ENCODE peak calls at places on chromosomes 11 and 22, in eight cellular contexts. One of them, this sample, is unnamed.

GRCh38 chr11:12901272-12901671 is 107.8 kb upstream of the RASSF10 start:
- DNase-seq in endothelial cell: no peak
- DNase-seq in AG04449: no peak
- DNase-seq in left ventricle myocardium inferior: no peak
- DNase-seq in cardiac fibroblast: no peak
- DNase-seq in type B pancreatic cell: no peak
- DNase-seq in neural progenitor cell: no peak
- DNase-seq in fibroblast of lung: no peak
- DNase-seq in this sample: no peak

GRCh38 chr22:26835929-26836528 is 178.6 kb downstream of the MIAT start:
- DNase-seq in neural progenitor cell: peak; percentile 94
- DNase-seq in cardiac fibroblast: peak; percentile 55
- DNase-seq in endothelial cell: peak; percentile 66
- DNase-seq in fibroblast of lung: peak; percentile 39
- DNase-seq in AG04449: no peak
- DNase-seq in type B pancreatic cell: no peak
- DNase-seq in left ventricle myocardium inferior: no peak
- DNase-seq in this sample: peak; percentile 59

GRCh38 chr11:315051-315481 is 1.2 kb downstream of the IFITM1 start:
- DNase-seq in neural progenitor cell: no peak
- DNase-seq in AG04449: no peak
- DNase-seq in fibroblast of lung: no peak
- DNase-seq in endothelial cell: no peak
- DNase-seq in left ventricle myocardium inferior: no peak
- DNase-seq in cardiac fibroblast: no peak
- DNase-seq in type B pancreatic cell: no peak
- DNase-seq in this sample: no peak

GRCh38 chr22:43014062-43014875 is 680 bp downstream of the PACSIN2 start:
- DNase-seq in endothelial cell: peak; percentile 50
- DNase-seq in AG04449: no peak
- DNase-seq in type B pancreatic cell: no peak
- DNase-seq in left ventricle myocardium inferior: peak; percentile 37
- DNase-seq in cardiac fibroblast: peak; percentile 35
- DNase-seq in fibroblast of lung: no peak
- DNase-seq in neural progenitor cell: peak; percentile 80
- DNase-seq in this sample: peak; percentile 24

GRCh38 chr11:113474362-113475159 is 637 bp downstream of the DRD2 start:
- DNase-seq in fibroblast of lung: peak; percentile 73
- DNase-seq in endothelial cell: peak; percentile 93
- DNase-seq in cardiac fibroblast: peak; percentile 84
- DNase-seq in left ventricle myocardium inferior: peak; percentile 69
- DNase-seq in type B pancreatic cell: peak; percentile 93
- DNase-seq in neural progenitor cell: peak; percentile 95
- DNase-seq in AG04449: peak; percentile 19
- DNase-seq in this sample: peak; percentile 97

GRCh38 chr11:69351460-69351859 is 57.5 kb downstream of the MYEOV start:
- DNase-seq in cardiac fibroblast: peak; percentile 70
- DNase-seq in neural progenitor cell: no peak
- DNase-seq in endothelial cell: no peak
- DNase-seq in type B pancreatic cell: no peak
- DNase-seq in fibroblast of lung: peak; percentile 54
- DNase-seq in left ventricle myocardium inferior: no peak
- DNase-seq in AG04449: no peak
- DNase-seq in this sample: no peak

GRCh38 chr22:28810839-28811491 is 10.6 kb upstream of the XBP1 start:
- DNase-seq in left ventricle myocardium inferior: no peak
- DNase-seq in neural progenitor cell: no peak
- DNase-seq in type B pancreatic cell: no peak
- DNase-seq in fibroblast of lung: no peak
- DNase-seq in cardiac fibroblast: peak; percentile 27
- DNase-seq in AG04449: no peak
- DNase-seq in endothelial cell: no peak
- DNase-seq in this sample: no peak

GRCh38 chr11:8006349-8006977 is 19.3 kb downstream of the EIF3F start:
- DNase-seq in cardiac fibroblast: peak; percentile 82
- DNase-seq in AG04449: peak; percentile 21
- DNase-seq in endothelial cell: peak; percentile 77
- DNase-seq in neural progenitor cell: peak; percentile 85
- DNase-seq in left ventricle myocardium inferior: peak; percentile 31
- DNase-seq in fibroblast of lung: peak; percentile 76
- DNase-seq in type B pancreatic cell: peak; percentile 71
- DNase-seq in this sample: peak; percentile 56

GRCh38 chr11:61589961-61590360 is 9.1 kb upstream of the SYT7 start:
- DNase-seq in type B pancreatic cell: no peak
- DNase-seq in endothelial cell: no peak
- DNase-seq in neural progenitor cell: no peak
- DNase-seq in left ventricle myocardium inferior: no peak
- DNase-seq in AG04449: no peak
- DNase-seq in cardiac fibroblast: no peak
- DNase-seq in fibroblast of lung: no peak
- DNase-seq in this sample: no peak

GRCh38 chr11:15006139-15006759 is 34.1 kb upstream of the CALCA start:
- DNase-seq in type B pancreatic cell: no peak
- DNase-seq in fibroblast of lung: peak; percentile 52
- DNase-seq in left ventricle myocardium inferior: no peak
- DNase-seq in cardiac fibroblast: peak; percentile 52
- DNase-seq in AG04449: no peak
- DNase-seq in endothelial cell: no peak
- DNase-seq in neural progenitor cell: peak; percentile 26
- DNase-seq in this sample: no peak

GRCh38 chr11:132632641-132633124 is 899.6 kb downstream of the OPCML start:
- DNase-seq in endothelial cell: no peak
- DNase-seq in left ventricle myocardium inferior: no peak
- DNase-seq in type B pancreatic cell: no peak
- DNase-seq in fibroblast of lung: peak; percentile 96
- DNase-seq in cardiac fibroblast: peak; percentile 93
- DNase-seq in neural progenitor cell: no peak
- DNase-seq in AG04449: peak; percentile 99
- DNase-seq in this sample: no peak

DNA sequence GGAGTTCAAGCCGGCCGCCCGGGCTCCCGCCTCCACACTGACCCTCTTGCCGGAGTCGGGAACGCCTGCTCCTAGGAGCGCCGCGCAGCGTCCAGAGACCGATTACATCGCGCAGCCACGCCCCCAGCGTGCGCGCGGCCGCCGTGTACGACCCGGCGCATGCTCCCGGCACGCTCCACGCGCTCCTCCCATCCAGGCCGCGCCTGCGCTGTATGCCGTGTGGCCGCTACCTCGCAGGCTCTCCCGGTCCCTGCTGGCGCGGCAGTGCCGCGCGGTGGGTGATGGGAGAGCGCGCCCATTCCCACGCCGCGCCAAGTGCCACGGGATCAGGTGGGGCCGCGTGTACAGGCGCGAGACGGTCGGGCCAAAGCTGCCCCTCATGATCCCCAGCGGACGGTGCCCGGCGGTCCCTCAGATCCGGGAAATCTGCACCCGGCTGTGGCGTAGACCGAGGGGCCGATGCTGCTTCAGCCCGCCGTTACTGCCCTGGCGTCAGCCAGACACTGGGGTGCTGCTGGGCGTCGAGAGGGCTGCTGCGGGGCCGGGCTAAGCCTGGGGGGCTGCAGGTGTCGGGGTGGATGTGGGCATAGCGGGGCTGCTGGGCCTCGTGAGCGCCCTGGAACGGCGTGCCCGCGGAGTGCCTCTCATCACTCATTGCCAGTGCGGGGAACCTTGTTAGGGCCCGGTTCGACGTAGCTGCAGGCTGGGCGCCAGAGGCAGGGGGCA is at the start of the genes GNB1L and RTL10:
- DNase-seq in AG04449: peak; percentile 51
- DNase-seq in type B pancreatic cell: peak; percentile 98
- DNase-seq in fibroblast of lung: peak; percentile 95
- DNase-seq in neural progenitor cell: peak; percentile 100
- DNase-seq in endothelial cell: peak; percentile 97
- DNase-seq in left ventricle myocardium inferior: peak; percentile 98
- DNase-seq in cardiac fibroblast: peak; percentile 98
- DNase-seq in this sample: peak; percentile 92
- TF ChIP-seq CTCF in AG04449: peak; percentile 41
- TF ChIP-seq CTCF in type B pancreatic cell: peak; percentile 21
- TF ChIP-seq CTCF in fibroblast of lung: peak; percentile 2
- TF ChIP-seq CTCF in neural progenitor cell: no peak
- TF ChIP-seq CTCF in endothelial cell: no peak
- TF ChIP-seq CTCF in left ventricle myocardium inferior: peak; percentile 13
- TF ChIP-seq CTCF in cardiac fibroblast: no peak
- TF ChIP-seq CTCF in this sample: peak; percentile 4

DNA sequence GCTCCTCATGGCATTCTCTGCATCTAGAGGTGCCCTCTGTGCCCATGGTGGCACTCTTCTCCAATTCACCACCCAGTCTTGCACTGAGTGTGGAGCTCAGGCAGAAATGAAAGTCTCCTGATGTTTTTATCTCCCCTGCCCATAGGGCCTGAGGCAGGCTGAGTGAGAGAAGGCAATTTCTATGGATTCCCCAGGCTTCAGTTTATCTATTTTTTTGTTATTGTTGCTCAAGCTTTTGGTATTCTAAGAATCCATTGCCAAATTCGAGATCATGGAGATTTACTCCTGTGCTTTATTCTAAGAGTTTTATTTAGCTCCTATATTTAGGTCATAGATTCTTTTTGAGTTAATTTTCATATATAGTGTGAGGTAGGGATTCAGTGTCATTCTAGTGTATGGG is 40.7 kb downstream of the TSPAN18 start:
- DNase-seq in type B pancreatic cell: no peak
- DNase-seq in left ventricle myocardium inferior: no peak
- DNase-seq in endothelial cell: no peak
- DNase-seq in cardiac fibroblast: peak; percentile 51
- DNase-seq in AG04449: no peak
- DNase-seq in neural progenitor cell: no peak
- DNase-seq in fibroblast of lung: no peak
- DNase-seq in this sample: no peak
- TF ChIP-seq CTCF in type B pancreatic cell: no peak
- TF ChIP-seq CTCF in left ventricle myocardium inferior: no peak
- TF ChIP-seq CTCF in endothelial cell: no peak
- TF ChIP-seq CTCF in cardiac fibroblast: no peak
- TF ChIP-seq CTCF in AG04449: no peak
- TF ChIP-seq CTCF in neural progenitor cell: no peak
- TF ChIP-seq CTCF in fibroblast of lung: no peak
- TF ChIP-seq CTCF in this sample: no peak

DNA sequence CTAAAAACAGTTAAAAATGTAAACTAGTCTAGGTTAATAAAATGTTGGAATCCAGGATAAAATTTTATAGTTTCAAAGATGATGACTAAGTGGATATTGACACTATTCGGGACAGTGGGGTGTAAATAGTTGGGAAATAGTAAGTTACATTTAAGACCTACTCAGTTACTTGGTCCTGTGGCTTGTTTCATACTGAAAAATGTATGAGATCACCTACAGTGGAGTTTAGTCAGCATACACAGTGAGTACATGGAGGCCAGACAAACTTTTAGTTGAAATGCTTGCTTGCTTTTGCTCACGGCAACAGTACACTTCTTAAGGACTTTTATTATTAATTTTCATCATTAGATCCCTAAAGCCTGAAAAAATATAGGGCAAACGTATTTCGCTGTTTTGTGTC is 16.1 kb downstream of the TRIM22 start:
- DNase-seq in type B pancreatic cell: no peak
- DNase-seq in AG04449: no peak
- DNase-seq in fibroblast of lung: no peak
- DNase-seq in endothelial cell: no peak
- DNase-seq in cardiac fibroblast: no peak
- DNase-seq in neural progenitor cell: no peak
- DNase-seq in left ventricle myocardium inferior: no peak
- DNase-seq in this sample: no peak
- TF ChIP-seq CTCF in type B pancreatic cell: no peak
- TF ChIP-seq CTCF in AG04449: no peak
- TF ChIP-seq CTCF in fibroblast of lung: no peak
- TF ChIP-seq CTCF in endothelial cell: no peak
- TF ChIP-seq CTCF in cardiac fibroblast: no peak
- TF ChIP-seq CTCF in neural progenitor cell: no peak
- TF ChIP-seq CTCF in left ventricle myocardium inferior: no peak
- TF ChIP-seq CTCF in this sample: no peak

GRCh38 chr22:40209945-40210485 is 32.3 kb downstream of the TNRC6B start:
- DNase-seq in AG04449: no peak
- DNase-seq in cardiac fibroblast: no peak
- DNase-seq in endothelial cell: no peak
- DNase-seq in neural progenitor cell: no peak
- DNase-seq in type B pancreatic cell: no peak
- DNase-seq in left ventricle myocardium inferior: no peak
- DNase-seq in fibroblast of lung: no peak
- DNase-seq in this sample: no peak
- TF ChIP-seq CTCF in AG04449: no peak
- TF ChIP-seq CTCF in cardiac fibroblast: no peak
- TF ChIP-seq CTCF in endothelial cell: no peak
- TF ChIP-seq CTCF in neural progenitor cell: no peak
- TF ChIP-seq CTCF in type B pancreatic cell: no peak
- TF ChIP-seq CTCF in left ventricle myocardium inferior: no peak
- TF ChIP-seq CTCF in fibroblast of lung: no peak
- TF ChIP-seq CTCF in this sample: no peak

GRCh38 chr11:129785383-129786111 is 30.1 kb upstream of the TMEM45B start:
- DNase-seq in fibroblast of lung: peak; percentile 14
- DNase-seq in endothelial cell: no peak
- DNase-seq in type B pancreatic cell: no peak
- DNase-seq in AG04449: no peak
- DNase-seq in cardiac fibroblast: peak; percentile 43
- DNase-seq in neural progenitor cell: no peak
- DNase-seq in left ventricle myocardium inferior: no peak
- DNase-seq in this sample: no peak
- TF ChIP-seq CTCF in fibroblast of lung: peak; percentile 19
- TF ChIP-seq CTCF in endothelial cell: no peak
- TF ChIP-seq CTCF in type B pancreatic cell: peak; percentile 28
- TF ChIP-seq CTCF in AG04449: no peak
- TF ChIP-seq CTCF in cardiac fibroblast: peak; percentile 31
- TF ChIP-seq CTCF in neural progenitor cell: peak; percentile 20
- TF ChIP-seq CTCF in left ventricle myocardium inferior: peak; percentile 36
- TF ChIP-seq CTCF in this sample: no peak

DNA sequence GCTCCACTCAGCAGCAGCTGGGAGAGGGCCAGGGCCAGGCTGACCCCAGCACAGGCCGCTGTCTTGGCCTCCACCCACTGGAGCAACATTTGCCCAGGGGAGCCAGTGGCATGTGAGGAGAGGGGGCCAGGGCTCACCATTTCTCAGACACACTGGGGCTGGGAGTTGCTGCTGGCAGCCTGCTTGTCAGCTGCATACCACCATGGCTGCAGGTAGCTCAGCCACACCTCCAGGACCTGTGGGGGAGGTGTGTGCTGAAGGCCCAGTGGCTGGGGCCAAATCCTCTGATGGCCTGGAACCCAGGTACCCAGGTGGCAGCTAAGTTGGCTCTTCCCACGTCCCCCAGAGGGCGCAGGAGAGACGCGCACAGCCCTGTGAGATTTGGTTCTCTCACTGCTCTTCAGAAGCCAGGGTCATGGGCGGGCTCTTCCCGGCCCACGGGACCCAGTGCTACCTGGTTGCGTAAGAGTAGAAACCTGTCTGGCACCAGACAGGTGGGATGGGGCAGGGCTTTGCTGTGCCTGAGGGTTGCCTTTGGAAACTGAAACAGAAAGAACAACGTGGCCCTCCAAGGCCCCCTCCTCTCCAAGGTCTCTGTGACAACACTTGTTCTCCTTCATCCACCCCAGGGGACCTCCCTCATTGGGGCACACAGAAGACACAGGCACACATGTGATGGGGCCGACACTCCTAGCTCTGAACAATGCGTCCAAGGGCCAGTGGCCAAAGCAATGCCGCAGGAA is 98.8 kb downstream of the MED15 start:
- DNase-seq in type B pancreatic cell: no peak
- DNase-seq in cardiac fibroblast: peak; percentile 73
- DNase-seq in fibroblast of lung: peak; percentile 57
- DNase-seq in endothelial cell: peak; percentile 74
- DNase-seq in neural progenitor cell: peak; percentile 84
- DNase-seq in left ventricle myocardium inferior: no peak
- DNase-seq in AG04449: no peak
- DNase-seq in this sample: peak; percentile 47
- TF ChIP-seq CTCF in type B pancreatic cell: peak; percentile 80
- TF ChIP-seq CTCF in cardiac fibroblast: peak; percentile 91
- TF ChIP-seq CTCF in fibroblast of lung: peak; percentile 74
- TF ChIP-seq CTCF in endothelial cell: peak; percentile 56
- TF ChIP-seq CTCF in neural progenitor cell: peak; percentile 78
- TF ChIP-seq CTCF in left ventricle myocardium inferior: peak; percentile 67
- TF ChIP-seq CTCF in AG04449: peak; percentile 85
- TF ChIP-seq CTCF in this sample: peak; percentile 86

This sample was measured in neural crest cell.